ENCODE peak calls at places on chromosomes 7 and 10, in five cellular contexts. F is keratinocyte, E is GM12878, M is retinal pigment epithelial cell, G is Calu3. B is an unnamed sample.

GRCh38 chr10:109978481-109978880 is 29.3 kb upstream of the ADD3 start:
- DNase-seq in G (peak), F (no peak), E (no peak), M (no peak), B (no peak)

GRCh38 chr7:3937564-3937963 is 636.5 kb downstream of the SDK1 start:
- DNase-seq in F (no peak), G (no peak), E (no peak), M (no peak), B (no peak)

GRCh38 chr7:152050547-152050971 is 25.1 kb downstream of the GALNT11 start:
- DNase-seq in E (no peak), G (no peak), M (peak), F (no peak), B (no peak)

GRCh38 chr7:1004018-1004880 is 21.3 kb downstream of the CYP2W1 start:
- DNase-seq in F (no peak), M (no peak), E (no peak), G (no peak), B (no peak)

GRCh38 chr7:67663644-67664043 is 667.0 kb downstream of the TYW1 start:
- DNase-seq in M (no peak), F (no peak), G (no peak), E (no peak), B (no peak)

GRCh38 chr10:94012834-94013830 is 19.4 kb downstream of the PLCE1 start:
- DNase-seq in E (no peak), G (no peak), F (no peak), M (no peak), B (no peak)

GRCh38 chr10:133068111-133068740 is 19.5 kb upstream of the ADGRA1 start:
- DNase-seq in F (no peak), E (no peak), G (no peak), M (no peak), B (no peak)

GRCh38 chr10:71829171-71829570 is 21.9 kb downstream of the PSAP start:
- DNase-seq in F (no peak), E (no peak), G (no peak), M (no peak), B (no peak)

GRCh38 chr10:56360583-56360966 is 484 bp downstream of the ZWINT start:
- DNase-seq in M (no peak), F (no peak), G (no peak), E (no peak), B (no peak)

GRCh38 chr7:116249969-116250553 is 39.7 kb downstream of the TES start:
- DNase-seq in E (no peak), F (no peak), M (no peak), G (peak), B (no peak)

GRCh38 chr10:110632591-110633215 is 11.4 kb upstream of the RBM20 start:
- DNase-seq in M (no peak), E (no peak), F (peak), G (no peak), B (no peak)

GRCh38 chr7:20121404-20121803 is 95.8 kb downstream of the MACC1 start:
- DNase-seq in E (no peak), F (no peak), G (no peak), M (no peak), B (no peak)

GRCh38 chr7:129664029-129665012 is 52.8 kb downstream of the NRF1 start:
- DNase-seq in M (no peak), G (peak), E (peak), F (no peak), B (no peak)

GRCh38 chr10:132311338-132311939 is 3.7 kb upstream of the STK32C start:
- DNase-seq in M (no peak), E (no peak), F (no peak), G (peak), B (no peak)

GRCh38 chr7:64653721-64654401 is 12.1 kb upstream of the ZNF107 start:
- DNase-seq in F (no peak), G (no peak), M (no peak), E (no peak), B (no peak)

GRCh38 chr10:12355384-12355783 is 6.0 kb downstream of the CAMK1D start:
- DNase-seq in M (no peak), E (no peak), G (no peak), F (no peak), B (no peak)

GRCh38 chr10:73827346-73828089 is 16.1 kb upstream of the NDST2 start:
- DNase-seq in F (peak), G (no peak), E (no peak), M (no peak), B (no peak)

GRCh38 chr7:132519936-132520335 is 56.3 kb downstream of the PLXNA4 start:
- DNase-seq in E (no peak), F (no peak), G (no peak), M (no peak), B (no peak)

GRCh38 chr7:129923709-129924108 is 29.1 kb downstream of the UBE2H start:
- DNase-seq in F (no peak), E (peak), M (no peak), G (no peak), B (no peak)

GRCh38 chr7:34846976-34847375 is 189.0 kb downstream of the NPSR1 start:
- DNase-seq in F (no peak), M (no peak), G (no peak), E (no peak), B (no peak)

GRCh38 chr10:88565072-88565471 is 18.0 kb downstream of the RNLS start:
- DNase-seq in G (no peak), M (no peak), E (no peak), F (no peak), B (peak)

GRCh38 chr10:72605137-72605536 is 20.7 kb downstream of the MICU1 start:
- DNase-seq in E (no peak), G (no peak), M (no peak), F (no peak), B (no peak)

GRCh38 chr7:131733604-131734003 is 177.2 kb upstream of the PODXL start:
- DNase-seq in F (no peak), G (no peak), E (no peak), M (no peak), B (no peak)

GRCh38 chr7:17941171-17941490 is 837 bp upstream of the SNX13 start:
- DNase-seq in F (no peak), G (no peak), M (no peak), E (no peak), B (no peak)

GRCh38 chr10:131891196-131891928 is 9.4 kb upstream of the PPP2R2D start:
- DNase-seq in E (no peak), G (peak), M (no peak), F (no peak), B (no peak)

GRCh38 chr7:155380221-155380861 is 77.6 kb upstream of the EN2 start:
- DNase-seq in E (no peak), M (no peak), F (peak), G (peak), B (no peak)

GRCh38 chr7:44962483-44963251 is 16.1 kb downstream of the MYO1G start:
- DNase-seq in M (no peak), F (no peak), E (no peak), G (peak), B (no peak)

GRCh38 chr7:139698879-139699278 is 78.9 kb downstream of the HIPK2 start:
- DNase-seq in G (no peak), E (no peak), F (no peak), M (no peak), B (no peak)

GRCh38 chr7:3922175-3922635 is 621.2 kb downstream of the SDK1 start:
- DNase-seq in M (peak), G (peak), F (peak), E (no peak), B (no peak)

GRCh38 chr7:2245883-2246679 is 4.1 kb downstream of the NUDT1 start:
- DNase-seq in F (no peak), M (no peak), E (no peak), G (no peak), B (no peak)

GRCh38 chr10:33248638-33249037 is 85.8 kb downstream of the NRP1 start:
- DNase-seq in G (no peak), E (no peak), M (no peak), F (no peak), B (no peak)

GRCh38 chr10:99528867-99529285 is 3.9 kb upstream of the NKX2-3 start:
- DNase-seq in E (no peak), G (no peak), M (no peak), F (no peak), B (no peak)

GRCh38 chr7:7639847-7640220 is 718 bp upstream of the UMAD1 start:
- DNase-seq in E (peak), G (peak), F (no peak), M (peak), B (no peak)

GRCh38 chr10:69891057-69891617 is 89.4 kb downstream of the COL13A1 start:
- DNase-seq in E (no peak), G (no peak), F (no peak), M (no peak), B (no peak)

GRCh38 chr7:129884495-129884894 is 68.3 kb downstream of the UBE2H start:
- DNase-seq in E (no peak), F (no peak), M (no peak), G (no peak), B (no peak)

GRCh38 chr7:102927303-102927933 is 14.6 kb downstream of the LRRC17 start:
- DNase-seq in M (no peak), G (no peak), E (no peak), F (no peak), B (no peak)

GRCh38 chr10:113473851-113474250 is 79.0 kb upstream of the HABP2 start:
- DNase-seq in G (no peak), F (no peak), E (no peak), M (no peak), B (no peak)

GRCh38 chr10:90960355-90960814 is 39.5 kb upstream of the ANKRD1 start:
- DNase-seq in F (no peak), E (peak), M (no peak), G (no peak), B (peak)

DNA sequence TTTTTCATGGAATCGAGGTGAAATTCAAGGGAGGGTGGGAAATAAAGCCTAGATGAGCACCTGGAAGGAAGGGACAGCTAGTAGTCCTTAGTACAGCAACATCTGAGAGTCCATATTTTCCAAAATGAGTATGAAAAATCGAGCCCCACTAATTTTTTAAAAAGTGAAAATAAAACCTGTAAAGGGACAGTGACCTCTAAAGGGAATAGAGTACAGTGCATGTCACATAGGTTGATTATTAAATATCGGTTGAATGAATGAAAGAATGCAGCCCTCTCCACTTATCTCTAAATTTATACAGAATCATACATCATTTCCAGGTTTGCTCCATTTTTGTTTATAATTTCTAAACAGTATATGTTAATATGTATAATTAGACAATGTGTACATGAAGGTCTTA is 1088.5 kb upstream of the GHITM start:
- DNase-seq in M (no peak), E (no peak), F (no peak), G (no peak), B (no peak)
- TF ChIP-seq CTCF in M (no peak), E (no peak), F (no peak), G (no peak), B (no peak)

GRCh38 chr7:37408885-37409248 is 39.8 kb downstream of the ELMO1 start:
- DNase-seq in G (no peak), E (no peak), M (no peak), F (no peak), B (no peak)
- TF ChIP-seq CTCF in G (no peak), E (no peak), M (no peak), F (no peak), B (no peak)

GRCh38 chr7:55172881-55173609 is 154.2 kb downstream of the EGFR start:
- DNase-seq in M (no peak), G (no peak), E (no peak), F (no peak), B (no peak)

GRCh38 chr7:55174856-55175255 is 156.0 kb downstream of the EGFR start:
- DNase-seq in M (no peak), E (no peak), F (no peak), G (no peak), B (no peak)

GRCh38 chr7:55172161-55172560 is 153.3 kb downstream of the EGFR start:
- DNase-seq in M (no peak), G (no peak), F (no peak), E (no peak), B (no peak)

GRCh38 chr7:55174456-55174855 is 155.6 kb downstream of the EGFR start:
- DNase-seq in E (no peak), F (no peak), G (no peak), M (no peak), B (no peak)

DNA sequence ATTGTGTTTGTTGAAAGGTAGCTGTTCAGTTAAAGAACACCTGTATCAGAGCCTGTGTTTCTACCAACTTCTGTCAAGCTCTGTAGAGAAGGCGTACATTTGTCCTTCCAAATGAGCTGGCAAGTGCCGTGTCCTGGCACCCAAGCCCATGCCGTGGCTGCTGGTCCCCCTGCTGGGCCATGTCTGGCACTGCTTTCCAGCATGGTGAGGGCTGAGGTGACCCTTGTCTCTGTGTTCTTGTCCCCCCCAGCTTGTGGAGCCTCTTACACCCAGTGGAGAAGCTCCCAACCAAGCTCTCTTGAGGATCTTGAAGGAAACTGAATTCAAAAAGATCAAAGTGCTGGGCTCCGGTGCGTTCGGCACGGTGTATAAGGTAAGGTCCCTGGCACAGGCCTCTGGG is 154.9 kb downstream of the EGFR start:
- DNase-seq in M (no peak), E (no peak), G (peak), F (no peak), B (no peak)
- TF ChIP-seq CTCF in M (peak), E (peak), G (no peak), F (no peak), B (no peak)

DNA sequence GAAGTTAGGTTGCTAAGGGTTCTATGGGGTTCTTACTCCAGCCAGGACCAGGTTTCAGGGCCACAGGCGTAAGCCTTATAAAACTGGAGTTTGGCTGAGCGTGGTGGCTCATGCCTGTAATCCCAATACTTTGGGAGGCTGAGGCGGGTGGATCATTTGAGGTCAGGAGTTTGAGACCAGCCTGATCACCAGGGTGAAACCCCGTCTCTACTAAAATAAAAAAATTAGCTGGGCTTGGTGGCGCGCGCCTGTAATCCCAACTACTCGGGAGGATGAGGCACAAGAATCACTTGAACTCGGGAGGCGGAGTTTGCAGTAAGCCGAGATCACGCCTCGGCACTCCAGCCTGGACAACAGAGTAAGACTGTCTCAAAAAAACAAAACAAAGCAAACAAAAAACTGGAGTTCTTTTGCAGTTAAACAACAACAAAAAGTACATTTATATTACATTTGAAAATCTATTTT is 347 bp upstream of the RRP12 start:
- DNase-seq in E (no peak), F (no peak), G (no peak), M (no peak), B (no peak)
- TF ChIP-seq CTCF in E (no peak), F (no peak), G (no peak), M (no peak), B (no peak)

GRCh38 chr10:82041018-82041417 is 166.0 kb downstream of the NRG3 start:
- DNase-seq in M (no peak), E (no peak), F (no peak), G (no peak), B (no peak)
- TF ChIP-seq CTCF in M (peak), E (no peak), F (no peak), G (no peak), B (no peak)

GRCh38 chr7:80044796-80045195 is 89.8 kb upstream of the GNAI1 start:
- DNase-seq in E (no peak), G (no peak), F (no peak), M (no peak), B (no peak)

GRCh38 chr7:80047032-80047431 is 87.6 kb upstream of the GNAI1 start:
- DNase-seq in E (no peak), M (no peak), G (no peak), F (no peak), B (no peak)

GRCh38 chr7:80053098-80053497 is 81.5 kb upstream of the GNAI1 start:
- DNase-seq in M (no peak), G (no peak), E (no peak), F (no peak), B (no peak)

DNA sequence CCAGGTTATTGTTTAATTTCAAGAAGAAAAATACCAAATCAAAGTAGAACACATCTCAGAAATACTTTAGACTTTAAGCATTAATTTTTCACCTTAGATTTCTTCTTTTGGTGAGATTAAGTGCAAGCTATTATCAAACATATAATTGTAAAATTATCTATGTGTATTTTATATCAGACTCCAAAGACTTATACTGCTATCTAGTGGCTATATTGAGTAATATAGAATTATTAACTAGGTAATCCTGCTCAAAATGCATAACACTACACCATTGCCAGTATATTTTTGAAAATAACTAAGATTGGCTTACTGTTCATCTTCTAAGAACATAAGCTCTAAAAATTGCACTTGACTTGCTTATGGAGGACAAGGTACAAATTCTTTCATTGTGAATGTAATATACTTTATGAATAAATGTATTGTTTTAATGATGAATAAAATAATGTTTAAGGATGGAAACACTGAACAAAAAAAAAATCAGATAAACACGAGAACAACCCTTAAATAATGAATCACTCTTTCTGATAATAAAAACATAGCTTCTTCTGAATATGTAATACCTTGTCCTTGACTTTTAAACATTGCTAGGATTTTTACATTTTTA is 86.7 kb upstream of the GNAI1 start:
- DNase-seq in F (no peak), G (no peak), M (no peak), E (no peak), B (no peak)
- TF ChIP-seq CTCF in F (peak), G (no peak), M (no peak), E (no peak), B (peak)

GRCh38 chr10:82294874-82295378 is 419.9 kb downstream of the NRG3 start:
- DNase-seq in G (no peak), E (no peak), F (no peak), M (no peak), B (no peak)
- TF ChIP-seq CTCF in G (no peak), E (no peak), F (no peak), M (no peak), B (no peak)

B was measured in GM06990.